ENCODE peak calls at places on chromosomes 7 and 10, in five cellular contexts. C is uterus, L is cardiac muscle cell, K is psoas muscle, H is heart left ventricle. E is an unnamed sample.

GRCh38 chr10:68327889-68328786 is 3.7 kb upstream of the HNRNPH3 start:
- DNase-seq in C (no peak), L (no peak), K (no peak), H (no peak), E (no peak)

GRCh38 chr7:23239253-23239652 is 7.3 kb upstream of the GPNMB start:
- DNase-seq in C (no peak), L (no peak), K (no peak), H (no peak), E (no peak)

GRCh38 chr10:70786799-70787415 is 1.7 kb upstream of the TBATA start:
- DNase-seq in C (no peak), L (no peak), K (no peak), H (no peak), E (peak; percentile 1)

GRCh38 chr10:117391436-117392205 is 16.4 kb upstream of the PDZD8 start:
- DNase-seq in C (no peak), L (no peak), K (peak; percentile 41), H (no peak), E (no peak)

GRCh38 chr10:14571866-14572507 is 202.7 kb downstream of the FAM107B start:
- DNase-seq in C (no peak), L (no peak), K (no peak), H (no peak), E (no peak)

GRCh38 chr10:110859947-110860376 is 11.8 kb upstream of the PDCD4 start:
- DNase-seq in C (no peak), L (no peak), K (no peak), H (no peak), E (peak; percentile 39)

GRCh38 chr10:79202188-79203013 is 133.6 kb downstream of the ZMIZ1 start:
- DNase-seq in C (no peak), L (peak; percentile 60), K (no peak), H (peak; percentile 68), E (no peak)

GRCh38 chr10:88127266-88127665 is 263.8 kb downstream of the PTEN start:
- DNase-seq in C (no peak), L (no peak), K (no peak), H (no peak), E (no peak)

GRCh38 chr10:91296471-91296870 is 76.0 kb downstream of the PCGF5 start:
- DNase-seq in C (no peak), L (peak; percentile 28), K (no peak), H (no peak), E (no peak)

GRCh38 chr7:38844952-38845563 is 63.9 kb downstream of the VPS41 start:
- DNase-seq in C (no peak), L (no peak), K (no peak), H (no peak), E (no peak)

GRCh38 chr7:74653686-74654181 is 3.8 kb upstream of the GTF2I start:
- DNase-seq in C (no peak), L (no peak), K (no peak), H (no peak), E (no peak)

GRCh38 chr7:51882412-51882811 is 565.8 kb upstream of the COBL start:
- DNase-seq in C (no peak), L (no peak), K (no peak), H (no peak), E (no peak)

GRCh38 chr10:91219371-91220193 is 881 bp upstream of the PCGF5 start:
- DNase-seq in C (no peak), L (no peak), K (no peak), H (no peak), E (no peak)

GRCh38 chr7:131197920-131198610 is 129.6 kb upstream of the MKLN1 start:
- DNase-seq in C (no peak), L (no peak), K (no peak), H (no peak), E (no peak)

GRCh38 chr7:150431839-150432658 is 18.4 kb upstream of the GIMAP8 start:
- DNase-seq in C (no peak), L (no peak), K (no peak), H (no peak), E (no peak)

GRCh38 chr7:157129200-157129599 is 9.5 kb upstream of the UBE3C start:
- DNase-seq in C (no peak), L (no peak), K (no peak), H (no peak), E (no peak)

GRCh38 chr7:38306136-38306535 is 32.7 kb upstream of the TARP start:
- DNase-seq in C (no peak), L (no peak), K (no peak), H (no peak), E (no peak)

GRCh38 chr10:90872648-90873020 is 860 bp downstream of the RPP30 start:
- DNase-seq in C (no peak), L (no peak), K (no peak), H (no peak), E (no peak)

GRCh38 chr10:99526861-99527504 is 5.8 kb upstream of the NKX2-3 start:
- DNase-seq in C (no peak), L (no peak), K (no peak), H (no peak), E (no peak)

GRCh38 chr10:79984851-79985250 is 35.9 kb upstream of the SFTPD start:
- DNase-seq in C (no peak), L (no peak), K (no peak), H (no peak), E (no peak)

GRCh38 chr7:133675510-133676218 is 422.8 kb downstream of the EXOC4 start:
- DNase-seq in C (no peak), L (no peak), K (no peak), H (no peak), E (no peak)

GRCh38 chr10:28001353-28001752 is 2.5 kb upstream of the ODAD2 start:
- DNase-seq in C (no peak), L (no peak), K (no peak), H (no peak), E (no peak)

GRCh38 chr10:8993859-8994258 is 939.4 kb downstream of the GATA3 start:
- DNase-seq in C (no peak), L (no peak), K (no peak), H (no peak), E (no peak)

GRCh38 chr10:132685121-132685891 is 100.6 kb downstream of the NKX6-2 start:
- DNase-seq in C (peak; percentile 14), L (no peak), K (peak; percentile 46), H (peak; percentile 48), E (no peak)

GRCh38 chr10:63553473-63553872 is 32.3 kb downstream of the REEP3 start:
- DNase-seq in C (no peak), L (no peak), K (no peak), H (no peak), E (no peak)

GRCh38 chr7:26584964-26585650 is 279.3 kb downstream of the SKAP2 start:
- DNase-seq in C (no peak), L (no peak), K (no peak), H (no peak), E (no peak)

GRCh38 chr10:124875596-124875995 is 66.3 kb upstream of the ZRANB1 start:
- DNase-seq in C (no peak), L (no peak), K (no peak), H (no peak), E (no peak)

GRCh38 chr10:102121739-102122372 is 1.7 kb upstream of the LDB1 start:
- DNase-seq in C (peak; percentile 70), L (peak; percentile 51), K (no peak), H (peak; percentile 50), E (peak; percentile 58)
- H3K4me3 ChIP-seq in C (peak overlapping the region; percentile 93), L (peak overlapping the region; percentile 73), K (peak overlapping the region; percentile 87), H (no peak overlapping the region), E (peak overlapping the region; percentile 91)

GRCh38 chr7:7439564-7439963 is 96.1 kb downstream of the COL28A1 start:
- DNase-seq in C (no peak), L (no peak), K (no peak), H (no peak), E (no peak)
- H3K27ac ChIP-seq in C (no peak overlapping the region), L (no peak overlapping the region), K (no peak overlapping the region), H (no peak overlapping the region), E (no peak overlapping the region)

DNA sequence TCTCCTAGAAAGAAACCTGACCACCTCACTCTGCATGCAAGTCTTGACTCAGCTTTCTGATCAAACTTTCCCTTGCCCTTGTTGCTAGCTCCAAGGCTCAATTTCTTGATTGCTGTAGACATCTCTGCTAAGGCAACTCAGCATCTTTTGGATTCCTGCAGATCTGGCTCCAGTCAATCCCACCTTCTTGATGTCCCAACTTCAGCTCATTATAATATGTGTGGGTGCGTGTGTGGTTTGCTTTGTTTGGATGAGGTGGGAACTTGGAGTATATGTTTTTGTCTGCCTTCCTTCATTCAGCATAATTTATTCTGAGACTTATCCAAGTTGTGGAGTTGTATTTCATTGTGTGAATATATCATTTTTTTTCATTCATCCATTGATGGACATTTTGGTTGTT is 364.8 kb upstream of the IGFBP3 start:
- DNase-seq in C (no peak), L (no peak), K (no peak), H (no peak), E (no peak)
- TF ChIP-seq CTCF in C (no peak), L (no peak), K (no peak), H (no peak), E (no peak)

GRCh38 chr10:35194906-35195305 is 68.3 kb downstream of the CREM start:
- DNase-seq in C (no peak), L (no peak), K (no peak), H (no peak), E (peak; percentile 21)
- H3K4me3 ChIP-seq in C (peak overlapping the region; percentile 45), L (peak overlapping the region; percentile 47), K (peak overlapping the region; percentile 63), H (no peak overlapping the region), E (peak overlapping the region; percentile 56)

GRCh38 chr10:119379466-119380071 is 162.9 kb downstream of the RGS10 start:
- DNase-seq in C (no peak), L (no peak), K (peak; percentile 22), H (no peak), E (no peak)
- H3K27ac ChIP-seq in C (no peak overlapping the region), L (no peak overlapping the region), K (peak overlapping the region; percentile 91), H (peak overlapping the region; percentile 64), E (no peak overlapping the region)

DNA sequence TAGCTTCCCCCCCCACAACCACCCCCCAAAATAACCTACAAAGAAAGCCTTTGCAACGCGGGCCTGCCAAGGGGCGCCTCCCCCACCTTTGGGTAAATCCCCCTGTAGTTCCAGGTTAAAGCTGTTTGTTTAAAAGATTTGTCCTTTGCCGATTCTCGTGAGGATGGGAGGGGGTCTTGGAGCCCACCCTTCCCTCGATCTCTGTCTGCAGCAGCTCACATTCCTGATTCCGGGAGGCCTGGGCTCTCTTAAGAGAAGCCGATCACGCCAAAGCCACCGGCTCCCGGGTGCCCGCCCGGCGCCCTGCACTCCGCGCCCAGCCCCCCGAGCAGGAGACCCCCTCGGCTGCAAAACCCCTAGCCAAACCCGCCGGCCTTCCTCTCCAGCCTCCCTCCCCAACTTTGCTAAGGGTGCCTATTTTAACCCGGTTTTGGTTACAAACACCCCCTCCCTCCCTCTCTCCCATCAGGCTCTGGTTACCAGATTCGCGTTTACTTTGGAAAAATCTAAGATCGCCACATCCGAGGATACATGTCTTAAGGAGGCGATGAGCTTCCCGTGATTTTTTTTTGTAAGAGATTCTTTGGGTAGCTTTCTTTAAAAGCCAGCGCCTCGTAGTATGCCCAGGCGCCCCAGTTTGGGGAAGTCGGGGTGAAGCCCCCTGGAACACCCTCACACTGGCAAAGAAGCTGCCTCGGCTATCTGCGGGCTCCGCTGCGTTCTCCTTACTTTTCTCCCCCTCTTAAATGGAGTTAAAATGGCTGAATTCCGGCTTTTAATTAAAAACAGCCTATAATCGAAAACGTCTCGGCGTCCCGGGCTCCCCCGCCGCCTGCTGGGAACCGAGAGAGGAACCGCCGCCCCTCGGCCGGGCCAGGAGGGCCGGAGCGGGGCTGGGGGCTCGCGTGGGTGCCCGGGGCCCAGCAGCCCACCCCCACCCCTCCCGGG is 1.0 kb downstream of the TNRC18 start:
- DNase-seq in C (peak; percentile 29), L (peak; percentile 50), K (peak; percentile 56), H (no peak), E (no peak)
- TF ChIP-seq CTCF in C (no peak), L (peak; percentile 7), K (no peak), H (no peak), E (peak; percentile 2)

GRCh38 chr7:42219447-42219846 is 17.6 kb downstream of the GLI3 start:
- DNase-seq in C (no peak), L (no peak), K (no peak), H (no peak), E (no peak)
- H3K4me3 ChIP-seq in C (no peak overlapping the region), L (no peak overlapping the region), K (no peak overlapping the region), H (no peak overlapping the region), E (no peak overlapping the region)

GRCh38 chr7:128200376-128200775 is 40.7 kb upstream of the LEP start:
- DNase-seq in C (no peak), L (no peak), K (no peak), H (no peak), E (no peak)
- H3K27ac ChIP-seq in C (no peak overlapping the region), L (no peak overlapping the region), K (no peak overlapping the region), H (no peak overlapping the region), E (no peak overlapping the region)